ENCODE peak calls at places on chromosomes 13 and 19, in nine cellular contexts. One of them, this sample, is unnamed.

GRCh38 chr19:2385053-2385721 is 25.1 kb downstream of the TMPRSS9 start:
- DNase-seq in stimulated activated CD8-positive, alpha-beta memory T cell treated with anti-CD3 and anti-CD28 coated beads, Interleukin-7, amount 100 ng/mL, for 24 hours: no peak
- DNase-seq in transverse colon: peak; percentile 51
- DNase-seq in pancreas: no peak
- DNase-seq in kidney glomerular epithelial cell: peak; percentile 69
- DNase-seq in AG09319: peak; percentile 40
- DNase-seq in CD8-positive, alpha-beta memory T cell: no peak
- DNase-seq in NCI-H2081: peak; percentile 74
- DNase-seq in MV-4-11: peak; percentile 79
- DNase-seq in this sample: peak; percentile 37

GRCh38 chr13:39603424-39603947 is 493 bp upstream of the LHFPL6 start:
- DNase-seq in stimulated activated CD8-positive, alpha-beta memory T cell treated with anti-CD3 and anti-CD28 coated beads, Interleukin-7, amount 100 ng/mL, for 24 hours: no peak
- DNase-seq in MV-4-11: no peak
- DNase-seq in CD8-positive, alpha-beta memory T cell: no peak
- DNase-seq in transverse colon: peak; percentile 8
- DNase-seq in kidney glomerular epithelial cell: peak; percentile 62
- DNase-seq in pancreas: no peak
- DNase-seq in NCI-H2081: no peak
- DNase-seq in AG09319: no peak
- DNase-seq in this sample: no peak

GRCh38 chr13:111215081-111216047 is 100.3 kb downstream of the ARHGEF7 start:
- DNase-seq in NCI-H2081: peak; percentile 54
- DNase-seq in AG09319: no peak
- DNase-seq in pancreas: no peak
- DNase-seq in stimulated activated CD8-positive, alpha-beta memory T cell treated with anti-CD3 and anti-CD28 coated beads, Interleukin-7, amount 100 ng/mL, for 24 hours: no peak
- DNase-seq in transverse colon: no peak
- DNase-seq in MV-4-11: no peak
- DNase-seq in CD8-positive, alpha-beta memory T cell: no peak
- DNase-seq in kidney glomerular epithelial cell: no peak
- DNase-seq in this sample: no peak

GRCh38 chr19:13850910-13851753 is 25.8 kb upstream of the NANOS3 start:
- DNase-seq in CD8-positive, alpha-beta memory T cell: peak; percentile 58
- DNase-seq in pancreas: peak; percentile 82
- DNase-seq in AG09319: peak; percentile 83
- DNase-seq in MV-4-11: peak; percentile 68
- DNase-seq in stimulated activated CD8-positive, alpha-beta memory T cell treated with anti-CD3 and anti-CD28 coated beads, Interleukin-7, amount 100 ng/mL, for 24 hours: no peak
- DNase-seq in NCI-H2081: no peak
- DNase-seq in kidney glomerular epithelial cell: peak; percentile 94
- DNase-seq in transverse colon: peak; percentile 86
- DNase-seq in this sample: no peak

GRCh38 chr19:17522988-17523872 is 11.8 kb downstream of the PGLS start:
- DNase-seq in MV-4-11: peak; percentile 100
- DNase-seq in AG09319: no peak
- DNase-seq in transverse colon: peak; percentile 73
- DNase-seq in CD8-positive, alpha-beta memory T cell: peak; percentile 18
- DNase-seq in kidney glomerular epithelial cell: no peak
- DNase-seq in stimulated activated CD8-positive, alpha-beta memory T cell treated with anti-CD3 and anti-CD28 coated beads, Interleukin-7, amount 100 ng/mL, for 24 hours: peak; percentile 27
- DNase-seq in pancreas: no peak
- DNase-seq in NCI-H2081: no peak
- DNase-seq in this sample: no peak

GRCh38 chr13:33744589-33745369 is 73.2 kb upstream of the RFC3 start:
- DNase-seq in NCI-H2081: peak; percentile 89
- DNase-seq in CD8-positive, alpha-beta memory T cell: no peak
- DNase-seq in stimulated activated CD8-positive, alpha-beta memory T cell treated with anti-CD3 and anti-CD28 coated beads, Interleukin-7, amount 100 ng/mL, for 24 hours: no peak
- DNase-seq in kidney glomerular epithelial cell: no peak
- DNase-seq in AG09319: no peak
- DNase-seq in pancreas: no peak
- DNase-seq in transverse colon: no peak
- DNase-seq in MV-4-11: peak; percentile 35
- DNase-seq in this sample: no peak

GRCh38 chr19:8320564-8321066 is 560 bp downstream of the NDUFA7 start:
- DNase-seq in MV-4-11: no peak
- DNase-seq in AG09319: no peak
- DNase-seq in pancreas: no peak
- DNase-seq in kidney glomerular epithelial cell: no peak
- DNase-seq in stimulated activated CD8-positive, alpha-beta memory T cell treated with anti-CD3 and anti-CD28 coated beads, Interleukin-7, amount 100 ng/mL, for 24 hours: no peak
- DNase-seq in NCI-H2081: no peak
- DNase-seq in CD8-positive, alpha-beta memory T cell: no peak
- DNase-seq in transverse colon: no peak
- DNase-seq in this sample: no peak

GRCh38 chr19:39974377-39975155 is 3.6 kb downstream of the PSMC4 start:
- DNase-seq in AG09319: no peak
- DNase-seq in MV-4-11: no peak
- DNase-seq in kidney glomerular epithelial cell: no peak
- DNase-seq in pancreas: no peak
- DNase-seq in NCI-H2081: no peak
- DNase-seq in transverse colon: no peak
- DNase-seq in stimulated activated CD8-positive, alpha-beta memory T cell treated with anti-CD3 and anti-CD28 coated beads, Interleukin-7, amount 100 ng/mL, for 24 hours: no peak
- DNase-seq in CD8-positive, alpha-beta memory T cell: no peak
- DNase-seq in this sample: no peak

GRCh38 chr13:29508130-29508873 is 87.2 kb downstream of the SLC7A1 start:
- DNase-seq in AG09319: peak; percentile 65
- DNase-seq in kidney glomerular epithelial cell: peak; percentile 12
- DNase-seq in NCI-H2081: peak; percentile 71
- DNase-seq in MV-4-11: peak; percentile 28
- DNase-seq in stimulated activated CD8-positive, alpha-beta memory T cell treated with anti-CD3 and anti-CD28 coated beads, Interleukin-7, amount 100 ng/mL, for 24 hours: peak; percentile 56
- DNase-seq in transverse colon: peak; percentile 88
- DNase-seq in pancreas: peak; percentile 94
- DNase-seq in CD8-positive, alpha-beta memory T cell: peak; percentile 61
- DNase-seq in this sample: peak; percentile 72

GRCh38 chr13:25699600-25699999 is 327.8 kb downstream of the ATP8A2 start:
- DNase-seq in kidney glomerular epithelial cell: no peak
- DNase-seq in MV-4-11: no peak
- DNase-seq in NCI-H2081: no peak
- DNase-seq in pancreas: no peak
- DNase-seq in CD8-positive, alpha-beta memory T cell: no peak
- DNase-seq in stimulated activated CD8-positive, alpha-beta memory T cell treated with anti-CD3 and anti-CD28 coated beads, Interleukin-7, amount 100 ng/mL, for 24 hours: no peak
- DNase-seq in transverse colon: no peak
- DNase-seq in AG09319: no peak
- DNase-seq in this sample: no peak

GRCh38 chr19:31781542-31781941 is 432.3 kb upstream of the TSHZ3 start:
- DNase-seq in MV-4-11: no peak
- DNase-seq in NCI-H2081: no peak
- DNase-seq in transverse colon: no peak
- DNase-seq in AG09319: no peak
- DNase-seq in kidney glomerular epithelial cell: no peak
- DNase-seq in stimulated activated CD8-positive, alpha-beta memory T cell treated with anti-CD3 and anti-CD28 coated beads, Interleukin-7, amount 100 ng/mL, for 24 hours: no peak
- DNase-seq in CD8-positive, alpha-beta memory T cell: no peak
- DNase-seq in pancreas: no peak
- DNase-seq in this sample: no peak

GRCh38 chr19:14366529-14366928 is 14.7 kb upstream of the ADGRE5 start:
- DNase-seq in stimulated activated CD8-positive, alpha-beta memory T cell treated with anti-CD3 and anti-CD28 coated beads, Interleukin-7, amount 100 ng/mL, for 24 hours: no peak
- DNase-seq in transverse colon: peak; percentile 95
- DNase-seq in pancreas: peak; percentile 81
- DNase-seq in MV-4-11: peak; percentile 80
- DNase-seq in kidney glomerular epithelial cell: peak; percentile 18
- DNase-seq in CD8-positive, alpha-beta memory T cell: peak; percentile 85
- DNase-seq in NCI-H2081: peak; percentile 76
- DNase-seq in AG09319: no peak
- DNase-seq in this sample: peak; percentile 81

GRCh38 chr13:57739089-57739488 is 107.5 kb downstream of the PCDH17 start:
- DNase-seq in kidney glomerular epithelial cell: no peak
- DNase-seq in stimulated activated CD8-positive, alpha-beta memory T cell treated with anti-CD3 and anti-CD28 coated beads, Interleukin-7, amount 100 ng/mL, for 24 hours: no peak
- DNase-seq in pancreas: no peak
- DNase-seq in AG09319: no peak
- DNase-seq in transverse colon: no peak
- DNase-seq in MV-4-11: no peak
- DNase-seq in CD8-positive, alpha-beta memory T cell: no peak
- DNase-seq in NCI-H2081: peak; percentile 92
- DNase-seq in this sample: no peak

GRCh38 chr19:41136636-41137035 is 22.4 kb downstream of the CYP2F1 start:
- DNase-seq in stimulated activated CD8-positive, alpha-beta memory T cell treated with anti-CD3 and anti-CD28 coated beads, Interleukin-7, amount 100 ng/mL, for 24 hours: no peak
- DNase-seq in CD8-positive, alpha-beta memory T cell: no peak
- DNase-seq in kidney glomerular epithelial cell: no peak
- DNase-seq in AG09319: no peak
- DNase-seq in MV-4-11: peak; percentile 16
- DNase-seq in pancreas: no peak
- DNase-seq in transverse colon: no peak
- DNase-seq in NCI-H2081: no peak
- DNase-seq in this sample: no peak

GRCh38 chr19:58153386-58153785 is 2.8 kb upstream of the ZNF329 start:
- DNase-seq in transverse colon: no peak
- DNase-seq in AG09319: no peak
- DNase-seq in stimulated activated CD8-positive, alpha-beta memory T cell treated with anti-CD3 and anti-CD28 coated beads, Interleukin-7, amount 100 ng/mL, for 24 hours: no peak
- DNase-seq in CD8-positive, alpha-beta memory T cell: no peak
- DNase-seq in kidney glomerular epithelial cell: no peak
- DNase-seq in MV-4-11: no peak
- DNase-seq in pancreas: no peak
- DNase-seq in NCI-H2081: no peak
- DNase-seq in this sample: no peak

GRCh38 chr13:110413311-110414040 is 106.4 kb downstream of the COL4A2 start:
- DNase-seq in pancreas: no peak
- DNase-seq in NCI-H2081: no peak
- DNase-seq in kidney glomerular epithelial cell: no peak
- DNase-seq in transverse colon: no peak
- DNase-seq in CD8-positive, alpha-beta memory T cell: no peak
- DNase-seq in stimulated activated CD8-positive, alpha-beta memory T cell treated with anti-CD3 and anti-CD28 coated beads, Interleukin-7, amount 100 ng/mL, for 24 hours: no peak
- DNase-seq in MV-4-11: no peak
- DNase-seq in AG09319: no peak
- DNase-seq in this sample: no peak

GRCh38 chr13:33441015-33441414 is 155.5 kb upstream of the STARD13 start:
- DNase-seq in AG09319: no peak
- DNase-seq in kidney glomerular epithelial cell: peak; percentile 39
- DNase-seq in CD8-positive, alpha-beta memory T cell: no peak
- DNase-seq in stimulated activated CD8-positive, alpha-beta memory T cell treated with anti-CD3 and anti-CD28 coated beads, Interleukin-7, amount 100 ng/mL, for 24 hours: no peak
- DNase-seq in NCI-H2081: no peak
- DNase-seq in pancreas: no peak
- DNase-seq in transverse colon: peak; percentile 48
- DNase-seq in MV-4-11: peak; percentile 31
- DNase-seq in this sample: peak; percentile 9

GRCh38 chr19:16527971-16528521 is 14.2 kb downstream of the CHERP start:
- DNase-seq in AG09319: no peak
- DNase-seq in stimulated activated CD8-positive, alpha-beta memory T cell treated with anti-CD3 and anti-CD28 coated beads, Interleukin-7, amount 100 ng/mL, for 24 hours: no peak
- DNase-seq in kidney glomerular epithelial cell: no peak
- DNase-seq in transverse colon: no peak
- DNase-seq in MV-4-11: peak; percentile 26
- DNase-seq in pancreas: no peak
- DNase-seq in NCI-H2081: no peak
- DNase-seq in CD8-positive, alpha-beta memory T cell: peak; percentile 24
- DNase-seq in this sample: no peak

GRCh38 chr13:30615851-30616311 is 1.8 kb upstream of the USPL1 start:
- DNase-seq in transverse colon: no peak
- DNase-seq in NCI-H2081: peak; percentile 6
- DNase-seq in AG09319: no peak
- DNase-seq in kidney glomerular epithelial cell: peak; percentile 55
- DNase-seq in MV-4-11: no peak
- DNase-seq in pancreas: no peak
- DNase-seq in CD8-positive, alpha-beta memory T cell: no peak
- DNase-seq in stimulated activated CD8-positive, alpha-beta memory T cell treated with anti-CD3 and anti-CD28 coated beads, Interleukin-7, amount 100 ng/mL, for 24 hours: no peak
- DNase-seq in this sample: no peak

GRCh38 chr19:5138606-5139594 is 170.0 kb downstream of the KDM4B start:
- DNase-seq in NCI-H2081: peak; percentile 8
- DNase-seq in CD8-positive, alpha-beta memory T cell: peak; percentile 72
- DNase-seq in transverse colon: peak; percentile 71
- DNase-seq in AG09319: no peak
- DNase-seq in MV-4-11: peak; percentile 99
- DNase-seq in kidney glomerular epithelial cell: no peak
- DNase-seq in pancreas: no peak
- DNase-seq in stimulated activated CD8-positive, alpha-beta memory T cell treated with anti-CD3 and anti-CD28 coated beads, Interleukin-7, amount 100 ng/mL, for 24 hours: peak; percentile 71
- DNase-seq in this sample: no peak

GRCh38 chr19:19021115-19021514 is 12.2 kb downstream of the SUGP2 start:
- DNase-seq in stimulated activated CD8-positive, alpha-beta memory T cell treated with anti-CD3 and anti-CD28 coated beads, Interleukin-7, amount 100 ng/mL, for 24 hours: no peak
- DNase-seq in CD8-positive, alpha-beta memory T cell: no peak
- DNase-seq in MV-4-11: peak; percentile 48
- DNase-seq in transverse colon: no peak
- DNase-seq in pancreas: no peak
- DNase-seq in NCI-H2081: no peak
- DNase-seq in AG09319: no peak
- DNase-seq in kidney glomerular epithelial cell: peak; percentile 43
- DNase-seq in this sample: no peak

GRCh38 chr13:26951581-26952177 is 191.1 kb upstream of the GPR12 start:
- DNase-seq in MV-4-11: peak; percentile 32
- DNase-seq in pancreas: peak; percentile 73
- DNase-seq in transverse colon: peak; percentile 87
- DNase-seq in CD8-positive, alpha-beta memory T cell: no peak
- DNase-seq in kidney glomerular epithelial cell: no peak
- DNase-seq in AG09319: no peak
- DNase-seq in stimulated activated CD8-positive, alpha-beta memory T cell treated with anti-CD3 and anti-CD28 coated beads, Interleukin-7, amount 100 ng/mL, for 24 hours: no peak
- DNase-seq in NCI-H2081: no peak
- DNase-seq in this sample: no peak

GRCh38 chr13:31885994-31886393 is 145.6 kb upstream of the FRY start:
- DNase-seq in transverse colon: no peak
- DNase-seq in NCI-H2081: no peak
- DNase-seq in AG09319: no peak
- DNase-seq in stimulated activated CD8-positive, alpha-beta memory T cell treated with anti-CD3 and anti-CD28 coated beads, Interleukin-7, amount 100 ng/mL, for 24 hours: no peak
- DNase-seq in pancreas: no peak
- DNase-seq in CD8-positive, alpha-beta memory T cell: no peak
- DNase-seq in kidney glomerular epithelial cell: no peak
- DNase-seq in MV-4-11: no peak
- DNase-seq in this sample: no peak